ENCODE peak calls at places on chromosome 19, in ten cellular contexts. P is BE2C; W is tibial artery; X is fibroblast of lung; D is body of pancreas; A is right cardiac atrium; I is upper lobe of right lung; S is mammary epithelial cell; L is OCI-LY7; F is CD4-positive, alpha-beta memory T cell. J is an unnamed sample.
A peak's percentile ranks its signal among the peaks of the same experiment; 100 is the strongest.

GRCh38 chr19:53813996-53814395 is 10.1 kb downstream of the NLRP12 start:
- DNase-seq in P (no peak), W (no peak), X (peak; percentile 56), D (no peak), A (no peak), I (no peak), S (peak; percentile 40), L (no peak), F (no peak), J (no peak)

GRCh38 chr19:29687244-29687896 is 22.1 kb downstream of the PLEKHF1 start:
- DNase-seq in P (no peak), W (peak; percentile 82), X (peak; percentile 99), D (no peak), A (no peak), I (no peak), S (peak; percentile 78), L (no peak), F (no peak), J (no peak)

GRCh38 chr19:12779162-12779993 is 4.0 kb upstream of the HOOK2 start:
- DNase-seq in P (peak; percentile 78), W (no peak), X (peak; percentile 85), D (peak; percentile 36), A (peak; percentile 89), I (no peak), S (peak; percentile 32), L (peak; percentile 23), F (no peak), J (no peak)

GRCh38 chr19:13068064-13068807 is 34.4 kb downstream of the LYL1 start:
- DNase-seq in P (no peak), W (no peak), X (no peak), D (no peak), A (peak; percentile 66), I (no peak), S (no peak), L (no peak), F (no peak), J (peak; percentile 24)

GRCh38 chr19:732325-733069 is 18.4 kb upstream of the MISP start:
- DNase-seq in P (no peak), W (no peak), X (no peak), D (no peak), A (no peak), I (no peak), S (no peak), L (no peak), F (no peak), J (no peak)

GRCh38 chr19:56217039-56217949 is 15.2 kb downstream of the ZSCAN5C start:
- DNase-seq in P (no peak), W (peak; percentile 23), X (peak; percentile 39), D (peak; percentile 12), A (peak; percentile 73), I (no peak), S (peak; percentile 78), L (no peak), F (no peak), J (no peak)

GRCh38 chr19:412356-413355 is 3.7 kb upstream of the C2CD4C start:
- DNase-seq in P (no peak), W (peak; percentile 15), X (no peak), D (no peak), A (peak; percentile 42), I (peak; percentile 59), S (no peak), L (no peak), F (no peak), J (no peak)

GRCh38 chr19:53365899-53366493 is 491 bp downstream of the ZNF525 start:
- DNase-seq in P (peak; percentile 11), W (no peak), X (no peak), D (peak; percentile 13), A (peak; percentile 43), I (no peak), S (peak; percentile 57), L (no peak), F (peak; percentile 72), J (no peak)

GRCh38 chr19:48319647-48320537 is 5.5 kb upstream of the EMP3 start:
- DNase-seq in P (peak; percentile 91), W (peak; percentile 85), X (peak; percentile 65), D (peak; percentile 87), A (peak; percentile 94), I (peak; percentile 92), S (peak; percentile 63), L (peak; percentile 74), F (peak; percentile 63), J (peak; percentile 72)

GRCh38 chr19:47112166-47112663 is 1.4 kb downstream of the ZC3H4 start:
- DNase-seq in P (peak; percentile 90), W (peak; percentile 88), X (peak; percentile 86), D (peak; percentile 88), A (peak; percentile 96), I (peak; percentile 95), S (peak; percentile 82), L (peak; percentile 90), F (peak; percentile 91), J (peak; percentile 86)

GRCh38 chr19:6062274-6062673 is 48.0 kb downstream of the RFX2 start:
- DNase-seq in P (no peak), W (peak; percentile 74), X (peak; percentile 58), D (no peak), A (no peak), I (peak; percentile 79), S (no peak), L (no peak), F (peak; percentile 72), J (peak; percentile 29)

GRCh38 chr19:29834991-29835390 is 23.2 kb downstream of the CCNE1 start:
- DNase-seq in P (no peak), W (no peak), X (no peak), D (no peak), A (no peak), I (peak; percentile 8), S (no peak), L (no peak), F (no peak), J (no peak)

GRCh38 chr19:53865523-53865917 is 2.2 kb upstream of the MYADM start:
- DNase-seq in P (no peak), W (no peak), X (no peak), D (no peak), A (no peak), I (no peak), S (no peak), L (no peak), F (no peak), J (no peak)

DNA sequence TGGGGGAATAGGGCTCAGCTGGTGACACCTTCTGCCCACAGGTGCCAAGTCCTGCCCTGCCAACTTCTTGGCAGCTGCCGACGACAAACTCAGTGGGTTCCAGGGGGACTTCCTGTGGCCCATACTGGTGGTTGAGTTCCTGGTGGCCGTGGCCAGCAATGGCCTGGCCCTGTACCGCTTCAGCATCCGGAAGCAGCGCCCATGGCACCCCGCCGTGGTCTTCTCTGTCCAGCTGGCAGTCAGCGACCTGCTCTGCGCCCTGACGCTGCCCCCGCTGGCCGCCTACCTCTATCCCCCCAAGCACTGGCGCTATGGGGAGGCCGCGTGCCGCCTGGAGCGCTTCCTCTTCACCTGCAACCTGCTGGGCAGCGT is 2.1 kb downstream of the P2RY11 start:
- DNase-seq in P (no peak), W (no peak), X (no peak), D (no peak), A (no peak), I (peak; percentile 65), S (no peak), L (no peak), F (no peak), J (no peak)
- H3K4me1 ChIP-seq in P (peaks cover 4% of the 10 kb centered on the region), W (peaks cover 13% of the 10 kb centered on the region), X (peaks cover 3% of the 10 kb centered on the region), D (peaks cover 20% of the 10 kb centered on the region), A (no peaks in the 10 kb centered on the region), I (peaks cover 22% of the 10 kb centered on the region), S (peaks cover 4% of the 10 kb centered on the region), L (peaks cover 27% of the 10 kb centered on the region), F (peaks cover 56% of the 10 kb centered on the region), J (no peaks in the 10 kb centered on the region)

DNA sequence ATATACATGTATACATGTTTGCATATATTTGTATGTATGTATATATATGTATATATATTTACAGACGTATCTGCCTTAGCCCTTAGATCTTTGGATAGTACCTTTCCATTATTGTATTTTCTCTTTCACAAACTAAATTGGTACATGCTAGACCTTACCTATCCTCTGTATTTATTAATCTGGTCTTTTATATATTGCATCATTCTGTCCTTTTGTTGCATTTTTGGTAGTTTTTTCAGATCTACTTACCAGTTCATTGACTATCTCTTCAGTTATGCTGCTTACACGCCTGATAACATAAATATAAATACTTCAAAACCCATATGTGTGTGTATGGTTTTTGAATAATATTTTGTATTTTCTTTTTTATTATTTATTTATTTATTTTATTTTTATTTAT is 11.7 kb downstream of the ZNF613 start:
- DNase-seq in P (no peak), W (no peak), X (no peak), D (no peak), A (no peak), I (no peak), S (no peak), L (no peak), F (no peak), J (no peak)
- H3K9me3 ChIP-seq in P (no peaks in the 10 kb centered on the region), W (peaks cover 84% of the 10 kb centered on the region), X (no peaks in the 10 kb centered on the region), D (no peaks in the 10 kb centered on the region), A (peaks cover 13% of the 10 kb centered on the region), I (peaks cover 69% of the 10 kb centered on the region), S (peaks cover 46% of the 10 kb centered on the region), L (peaks cover 10% of the 10 kb centered on the region), F (peaks cover 6% of the 10 kb centered on the region), J (peaks cover 9% of the 10 kb centered on the region)

DNA sequence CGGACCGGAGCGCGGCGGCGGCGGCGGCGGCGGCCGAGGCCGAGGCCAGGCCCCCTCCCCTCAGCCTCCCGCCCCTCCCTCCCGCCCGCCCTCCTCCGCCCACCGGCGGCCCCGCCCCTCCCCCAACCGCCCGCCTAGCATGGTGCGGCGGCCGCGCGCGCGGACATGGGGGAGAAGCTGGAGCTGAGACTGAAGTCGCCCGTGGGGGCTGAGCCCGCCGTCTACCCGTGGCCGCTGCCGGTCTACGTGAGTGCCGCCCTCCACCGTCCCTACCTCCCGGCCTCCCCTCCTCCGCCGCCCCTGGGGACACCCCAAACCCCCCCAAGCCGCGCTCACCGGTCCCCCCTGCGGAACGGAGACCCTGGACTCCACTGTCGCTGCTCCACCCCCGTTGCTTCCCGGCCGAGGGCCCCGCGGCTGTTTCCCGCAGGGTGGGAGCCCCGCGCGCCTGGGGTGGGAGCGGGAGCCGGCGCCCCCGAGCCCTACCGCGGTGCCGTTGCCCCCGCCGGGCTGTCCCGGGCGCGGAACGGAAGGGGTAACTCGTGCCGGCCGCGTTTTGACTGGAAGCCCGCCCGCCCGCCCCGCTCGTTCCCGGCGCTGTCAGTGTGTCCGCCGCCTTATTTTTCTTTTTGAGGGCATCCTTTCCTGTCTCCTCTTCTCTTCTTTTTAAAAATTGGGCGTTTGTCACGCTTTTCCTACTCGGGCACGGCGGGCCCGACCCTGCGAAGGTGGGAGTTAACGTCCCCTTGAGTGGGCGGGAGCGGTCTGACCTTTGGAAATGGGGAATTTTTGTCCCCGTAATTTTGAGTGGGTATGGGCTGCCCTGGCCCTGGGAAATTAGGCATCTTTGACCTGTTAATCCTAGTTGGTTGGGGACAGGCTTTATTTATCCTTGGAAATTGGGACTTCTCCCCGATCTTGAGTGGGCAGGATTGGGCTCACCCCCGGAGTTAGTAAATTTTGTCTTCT is 571 bp downstream of the DOT1L start:
- DNase-seq in P (no peak), W (no peak), X (no peak), D (no peak), A (no peak), I (no peak), S (peak; percentile 31), L (peak; percentile 61), F (no peak), J (no peak)
- H3K4me1 ChIP-seq in P (peaks cover 19% of the 10 kb centered on the region), W (peaks cover 58% of the 10 kb centered on the region), X (peaks cover 24% of the 10 kb centered on the region), D (peaks cover 65% of the 10 kb centered on the region), A (peaks cover 5% of the 10 kb centered on the region), I (peaks cover 46% of the 10 kb centered on the region), S (peaks cover 25% of the 10 kb centered on the region), L (peaks cover 47% of the 10 kb centered on the region), F (peaks cover 40% of the 10 kb centered on the region), J (peaks cover 7% of the 10 kb centered on the region)

DNA sequence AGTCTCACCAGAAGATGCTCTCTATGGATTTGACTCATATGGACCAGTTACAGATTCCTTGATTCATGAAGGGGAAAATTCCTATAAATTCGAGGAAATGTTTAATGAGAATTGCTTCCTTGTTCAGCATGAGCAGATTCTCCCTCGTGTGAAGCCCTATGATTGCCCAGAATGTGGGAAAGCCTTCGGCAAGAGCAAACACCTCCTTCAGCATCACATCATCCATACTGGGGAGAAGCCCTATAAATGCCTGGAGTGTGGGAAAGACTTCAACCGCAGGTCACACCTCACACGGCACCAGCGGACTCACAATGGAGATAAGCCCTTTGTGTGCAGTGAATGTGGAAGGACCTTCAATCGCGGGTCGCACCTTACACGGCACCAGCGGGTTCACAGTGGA is 10.7 kb downstream of the ZNF460 start:
- DNase-seq in P (no peak), W (no peak), X (no peak), D (no peak), A (no peak), I (no peak), S (no peak), L (no peak), F (no peak), J (no peak)
- H3K9me3 ChIP-seq in P (no peaks in the 10 kb centered on the region), W (peaks cover 52% of the 10 kb centered on the region), X (peaks cover 6% of the 10 kb centered on the region), D (no peaks in the 10 kb centered on the region), A (peaks cover 5% of the 10 kb centered on the region), I (peaks cover 34% of the 10 kb centered on the region), S (peaks cover 5% of the 10 kb centered on the region), L (peaks cover 32% of the 10 kb centered on the region), F (peaks cover 4% of the 10 kb centered on the region), J (peaks cover 4% of the 10 kb centered on the region)